ENCODE peak calls at places on chromosomes 6 and 20, in six cellular contexts. M is T-helper 9 cell; O is stimulated activated CD8-positive, alpha-beta memory T cell treated with anti-CD3 and anti-CD28 coated beads, Interleukin-7, amount 100 ng/mL, for 1 hour; S is GM12864; C is NCI-H510A; R is activated naive CD8-positive, alpha-beta T cell treated with anti-CD3 and anti-CD28 coated beads, Interleukin-2, amount 50 U/mL, for 24 hours. P is an unnamed sample.

GRCh38 chr6:167402195-167402686 is 77.4 kb downstream of the TTLL2 start:
- DNase-seq in M (no peak), O (no peak), S (no peak), C (no peak), R (no peak), P (no peak)

GRCh38 chr6:154154389-154154967 is 115.4 kb downstream of the OPRM1 start:
- DNase-seq in M (peak), O (peak), S (peak), C (peak), R (peak), P (peak)

GRCh38 chr20:17343631-17344447 is 117.0 kb downstream of the PCSK2 start:
- DNase-seq in M (no peak), O (no peak), S (no peak), C (no peak), R (no peak), P (no peak)

GRCh38 chr20:62792182-62792939 is 3.9 kb upstream of the MRGBP start:
- DNase-seq in M (no peak), O (no peak), S (no peak), C (no peak), R (no peak), P (no peak)

GRCh38 chr6:35808688-35809087 is 3.5 kb downstream of the LHFPL5 start:
- DNase-seq in M (no peak), O (no peak), S (no peak), C (peak), R (no peak), P (no peak)

GRCh38 chr6:10962673-10963072 is 75.8 kb downstream of the SYCP2L start:
- DNase-seq in M (no peak), O (no peak), S (no peak), C (no peak), R (no peak), P (no peak)

GRCh38 chr6:27669798-27670301 is 196.9 kb upstream of the ZNF184 start:
- DNase-seq in M (no peak), O (no peak), S (no peak), C (no peak), R (no peak), P (no peak)

GRCh38 chr20:32359633-32360332 is 1.7 kb downstream of the ASXL1 start:
- DNase-seq in M (no peak), O (no peak), S (no peak), C (no peak), R (no peak), P (no peak)

GRCh38 chr6:16739329-16739801 is 21.9 kb downstream of the ATXN1 start:
- DNase-seq in M (no peak), O (no peak), S (no peak), C (no peak), R (no peak), P (no peak)

GRCh38 chr6:2563635-2564034 is 187.1 kb downstream of the MYLK4 start:
- DNase-seq in M (no peak), O (no peak), S (peak), C (no peak), R (no peak), P (peak)

GRCh38 chr20:34299925-34300806 is 3.0 kb downstream of the AHCY start:
- DNase-seq in M (no peak), O (no peak), S (no peak), C (peak), R (no peak), P (no peak)

GRCh38 chr6:25883991-25884390 is 9.9 kb upstream of the SLC17A3 start:
- DNase-seq in M (no peak), O (no peak), S (no peak), C (no peak), R (no peak), P (no peak)

GRCh38 chr6:17589402-17590116 is 10.5 kb upstream of the FAM8A1 start:
- DNase-seq in M (no peak), O (no peak), S (no peak), C (peak), R (no peak), P (no peak)

GRCh38 chr6:25054469-25054868 is 118.7 kb upstream of the RIPOR2 start:
- DNase-seq in M (no peak), O (no peak), S (no peak), C (no peak), R (no peak), P (no peak)

GRCh38 chr20:63746766-63747315 is 7.3 kb downstream of the SLC2A4RG start:
- DNase-seq in M (no peak), O (no peak), S (no peak), C (no peak), R (no peak), P (no peak)

GRCh38 chr6:132491881-132492280 is 21.0 kb downstream of the STX7 start:
- DNase-seq in M (no peak), O (no peak), S (no peak), C (no peak), R (no peak), P (no peak)

GRCh38 chr6:170265655-170266054 is 25.2 kb downstream of the DLL1 start:
- DNase-seq in M (no peak), O (no peak), S (no peak), C (no peak), R (no peak), P (no peak)

GRCh38 chr20:57433658-57434389 is 42.6 kb downstream of the RBM38 start:
- DNase-seq in M (no peak), O (no peak), S (no peak), C (no peak), R (peak), P (peak)

GRCh38 chr20:38599410-38599882 is 2.2 kb upstream of the ARHGAP40 start:
- DNase-seq in M (no peak), O (no peak), S (no peak), C (no peak), R (no peak), P (no peak)

GRCh38 chr20:9112541-9113515 is 43.9 kb downstream of the PLCB4 start:
- DNase-seq in M (no peak), O (no peak), S (no peak), C (no peak), R (no peak), P (no peak)

GRCh38 chr6:29016559-29017427 is 11.7 kb upstream of the ZNF311 start:
- DNase-seq in M (peak), O (peak), S (peak), C (no peak), R (peak), P (peak)

GRCh38 chr6:156577749-156578148 is 199.4 kb upstream of the ARID1B start:
- DNase-seq in M (no peak), O (no peak), S (no peak), C (no peak), R (no peak), P (no peak)

GRCh38 chr20:51953731-51954340 is 151.5 kb upstream of the SALL4 start:
- DNase-seq in M (no peak), O (no peak), S (no peak), C (no peak), R (no peak), P (no peak)

GRCh38 chr20:44961868-44962267 is 1.7 kb upstream of the TOMM34 start:
- DNase-seq in M (no peak), O (no peak), S (no peak), C (no peak), R (no peak), P (no peak)

GRCh38 chr20:49561256-49561655 is 6.7 kb downstream of the PTGIS start:
- DNase-seq in M (no peak), O (no peak), S (no peak), C (no peak), R (no peak), P (no peak)

GRCh38 chr6:17865798-17866725 is 121.4 kb downstream of the KIF13A start:
- DNase-seq in M (no peak), O (no peak), S (no peak), C (no peak), R (no peak), P (no peak)

GRCh38 chr20:23585808-23586734 is 17.8 kb upstream of the CST9L start:
- DNase-seq in M (no peak), O (no peak), S (no peak), C (no peak), R (no peak), P (no peak)

GRCh38 chr6:136921521-136921935 is 573 bp upstream of the SLC35D3 start:
- DNase-seq in M (no peak), O (no peak), S (no peak), C (no peak), R (no peak), P (peak)

GRCh38 chr20:35290186-35290886 is 1.9 kb downstream of the FAM83C start:
- DNase-seq in M (no peak), O (no peak), S (no peak), C (no peak), R (no peak), P (no peak)

GRCh38 chr6:36820700-36821580 is 18.3 kb downstream of the CPNE5 start:
- DNase-seq in M (no peak), O (no peak), S (no peak), C (no peak), R (no peak), P (no peak)

GRCh38 chr6:151121900-151122299 is 117.9 kb upstream of the AKAP12 start:
- DNase-seq in M (no peak), O (no peak), S (no peak), C (no peak), R (no peak), P (no peak)

GRCh38 chr6:4403828-4404227 is 268.5 kb upstream of the ECI2 start:
- DNase-seq in M (no peak), O (no peak), S (no peak), C (no peak), R (no peak), P (no peak)

GRCh38 chr6:49849121-49849907 is 17.0 kb downstream of the CRISP1 start:
- DNase-seq in M (no peak), O (no peak), S (peak), C (peak), R (no peak), P (no peak)